ENCODE peak calls at places on chromosomes 2 and 18, in four cellular contexts. T is body of pancreas, F is prostate gland, A is tibial nerve. B is an unnamed sample.

GRCh38 chr2:8502316-8502715 is 179.5 kb upstream of the ID2 start:
- DNase-seq in T (no peak), F (no peak), A (no peak), B (no peak)

GRCh38 chr2:203340791-203341487 is 12.7 kb downstream of the ABI2 start:
- DNase-seq in F (peak), A (no peak), T (no peak), B (peak)

GRCh38 chr2:227370791-227371312 is 8.3 kb downstream of the TM4SF20 start:
- DNase-seq in T (peak), F (no peak), A (peak), B (no peak)

GRCh38 chr2:69734040-69734611 is 7.8 kb upstream of the ANXA4 start:
- DNase-seq in T (no peak), F (no peak), A (no peak), B (no peak)

GRCh38 chr2:171389780-171390179 is 44.0 kb downstream of the METTL8 start:
- DNase-seq in A (no peak), F (no peak), T (no peak), B (no peak)

GRCh38 chr2:134169788-134170187 is 84.1 kb upstream of the MGAT5 start:
- DNase-seq in T (no peak), A (no peak), F (no peak), B (no peak)

GRCh38 chr2:142873850-142874287 is 3.6 kb upstream of the KYNU start:
- DNase-seq in F (no peak), T (no peak), A (no peak), B (no peak)

GRCh38 chr2:65395621-65396347 is 36.6 kb downstream of the SPRED2 start:
- DNase-seq in A (no peak), F (no peak), T (no peak), B (no peak)

GRCh38 chr2:69559696-69560482 is 83.7 kb downstream of the AAK1 start:
- DNase-seq in T (peak), A (no peak), F (no peak), B (no peak)

GRCh38 chr2:43812005-43812404 is 26.6 kb downstream of the ABCG5 start:
- DNase-seq in T (no peak), A (no peak), F (no peak), B (no peak)

GRCh38 chr2:229084467-229084866 is 186.6 kb downstream of the PID1 start:
- DNase-seq in T (no peak), F (no peak), A (no peak), B (no peak)

GRCh38 chr2:218006741-218007140 is 3.9 kb upstream of the TNS1 start:
- DNase-seq in F (no peak), A (no peak), T (no peak), B (no peak)

GRCh38 chr2:21038403-21039073 is 5.3 kb downstream of the APOB start:
- DNase-seq in T (no peak), F (no peak), A (no peak), B (no peak)

GRCh38 chr2:220143336-220143735 is 515.9 kb downstream of the SLC4A3 start:
- DNase-seq in T (no peak), A (no peak), F (no peak), B (peak)

GRCh38 chr2:163593941-163594340 is 141.9 kb downstream of the FIGN start:
- DNase-seq in T (no peak), F (no peak), A (no peak), B (no peak)

GRCh38 chr2:195656131-195656858 is 731 bp upstream of the SLC39A10 start:
- DNase-seq in A (peak), T (no peak), F (peak), B (no peak)

GRCh38 chr2:163182764-163183354 is 344.3 kb upstream of the KCNH7 start:
- DNase-seq in T (no peak), F (no peak), A (no peak), B (no peak)

GRCh38 chr2:26126091-26126490 is 46.8 kb upstream of the GAREM2 start:
- DNase-seq in T (no peak), F (no peak), A (no peak), B (no peak)

GRCh38 chr2:67145851-67146250 is 251.3 kb upstream of the ETAA1 start:
- DNase-seq in T (no peak), A (no peak), F (no peak), B (no peak)

GRCh38 chr2:14137643-14138042 is 494.9 kb upstream of the LRATD1 start:
- DNase-seq in A (no peak), F (no peak), T (peak), B (no peak)

GRCh38 chr2:26585966-26586365 is 55.2 kb downstream of the CIB4 start:
- DNase-seq in F (no peak), T (no peak), A (no peak), B (no peak)

GRCh38 chr2:205975082-205975949 is 110.7 kb downstream of the INO80D start:
- DNase-seq in A (no peak), F (peak), T (peak), B (no peak)

GRCh38 chr2:240134466-240134865 is 1.6 kb downstream of the COPS9 start:
- DNase-seq in A (no peak), T (no peak), F (no peak), B (no peak)

GRCh38 chr2:38277245-38278119 is 99.6 kb downstream of the ATL2 start:
- DNase-seq in F (no peak), T (no peak), A (no peak), B (no peak)

GRCh38 chr18:78650926-78651325 is 328.7 kb upstream of the SALL3 start:
- DNase-seq in A (no peak), F (no peak), T (no peak), B (no peak)

GRCh38 chr2:171056307-171056706 is 104.4 kb downstream of the TLK1 start:
- DNase-seq in T (no peak), F (no peak), A (no peak), B (no peak)

GRCh38 chr2:18247282-18248110 is 313.0 kb downstream of the RDH14 start:
- DNase-seq in A (no peak), F (no peak), T (no peak), B (no peak)

GRCh38 chr2:231523451-231524266 is 6.6 kb downstream of the NMUR1 start:
- DNase-seq in A (no peak), T (no peak), F (no peak), B (no peak)

GRCh38 chr2:233418761-233419625 is 64.7 kb downstream of the DGKD start:
- DNase-seq in T (no peak), F (no peak), A (no peak), B (no peak)
- TF ChIP-seq POLR2A in T (no peak), F (no peak), A (no peak), B (no peak)

GRCh38 chr2:130389363-130389762 is 33.5 kb downstream of the PTPN18 start:
- DNase-seq in F (no peak), A (no peak), T (no peak), B (no peak)

GRCh38 chr2:130390460-130391057 is 34.7 kb downstream of the PTPN18 start:
- DNase-seq in F (peak), A (no peak), T (peak), B (no peak)

GRCh38 chr2:130389783-130390182 is 33.9 kb downstream of the PTPN18 start:
- DNase-seq in A (no peak), F (no peak), T (no peak), B (no peak)

GRCh38 chr2:130391872-130392670 is 36.2 kb downstream of the PTPN18 start:
- DNase-seq in T (peak), F (no peak), A (no peak), B (no peak)

DNA sequence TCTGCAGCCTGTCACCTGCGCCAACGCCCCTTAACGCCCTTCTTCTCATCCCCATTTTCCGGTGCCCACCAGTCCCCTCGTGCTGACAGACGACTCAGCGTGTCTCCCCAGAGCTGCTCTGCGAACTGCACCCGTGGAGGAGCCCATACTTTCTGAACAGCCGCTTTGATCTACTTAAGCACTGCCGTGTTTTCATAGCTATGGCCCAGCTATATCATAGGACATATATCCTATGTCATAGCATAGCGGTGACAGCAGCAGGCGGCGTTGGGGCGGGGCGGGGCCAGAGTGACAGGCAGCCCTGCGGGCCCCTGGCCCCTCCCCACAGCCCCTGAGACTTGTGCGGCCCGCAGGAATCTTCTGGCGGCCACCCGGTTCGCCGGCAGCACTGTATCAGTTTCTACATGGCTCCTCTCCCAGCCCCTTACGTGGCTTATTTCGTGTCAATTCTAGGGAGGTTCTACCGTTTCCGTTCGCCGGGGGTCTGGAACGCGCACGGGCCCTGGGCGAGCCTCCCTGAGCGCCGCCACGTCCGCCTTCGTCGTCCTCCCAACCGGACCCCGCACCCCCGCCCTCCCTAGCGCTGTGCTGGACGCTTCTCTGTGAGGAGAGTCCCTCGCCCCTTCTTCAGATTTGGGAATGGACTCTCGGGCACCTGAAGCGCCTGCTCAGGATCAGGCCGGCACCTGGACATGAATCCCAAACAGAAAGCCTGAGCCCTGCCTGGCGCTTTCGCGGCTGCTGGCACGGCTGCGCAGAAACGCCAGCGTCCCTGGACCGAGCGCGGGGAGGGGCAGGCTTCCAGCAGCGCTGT is 35.4 kb downstream of the PTPN18 start:
- DNase-seq in F (peak), A (peak), T (peak), B (peak)
- TF ChIP-seq POLR2A in F (peak), A (no peak), T (peak), B (peak)

GRCh38 chr2:30252723-30253688 is 21.7 kb downstream of the LBH start:
- DNase-seq in A (no peak), T (peak), F (peak), B (no peak)
- TF ChIP-seq POLR2A in A (no peak), T (peak), F (no peak), B (no peak)

GRCh38 chr2:119759451-119760236 is at the start of gene PTPN4:
- DNase-seq in T (peak), F (peak), A (peak), B (peak)
- TF ChIP-seq POLR2A in T (peak), F (peak), A (peak), B (peak)

GRCh38 chr2:70888925-70889715 is 46.6 kb upstream of the ATP6V1B1 start:
- DNase-seq in F (no peak), A (no peak), T (peak), B (no peak)

GRCh38 chr2:70887550-70888229 is 48.0 kb upstream of the ATP6V1B1 start:
- DNase-seq in F (no peak), T (peak), A (no peak), B (no peak)

GRCh38 chr2:70888389-70888924 is 47.2 kb upstream of the ATP6V1B1 start:
- DNase-seq in A (no peak), T (no peak), F (no peak), B (no peak)

GRCh38 chr2:70887208-70887549 is 48.5 kb upstream of the ATP6V1B1 start:
- DNase-seq in A (no peak), F (no peak), T (no peak), B (no peak)

DNA sequence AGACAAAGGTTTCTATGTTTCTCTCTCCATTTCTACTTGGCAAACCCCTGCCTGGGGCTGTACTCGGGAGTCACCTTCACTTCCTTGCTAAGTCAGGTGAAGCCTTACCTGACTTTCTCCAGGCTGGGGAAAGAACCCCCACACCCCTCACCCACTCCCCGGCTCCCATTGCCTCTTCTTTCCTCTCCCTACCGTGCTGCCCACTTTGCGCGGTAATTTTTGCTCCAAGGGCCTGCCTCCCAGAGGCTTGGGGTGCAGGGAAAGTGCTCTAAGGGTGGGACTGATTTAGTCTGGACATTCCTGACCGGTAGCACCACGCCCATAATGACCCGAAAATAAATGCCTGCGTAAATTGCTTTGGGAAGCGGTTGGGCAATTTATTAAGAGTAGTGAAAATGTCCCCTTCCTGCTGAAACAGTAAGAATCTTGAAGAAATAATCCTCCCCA is 49.1 kb upstream of the ATP6V1B1 start:
- DNase-seq in T (no peak), F (no peak), A (no peak), B (no peak)
- TF ChIP-seq POLR2A in T (no peak), F (no peak), A (no peak), B (no peak)

DNA sequence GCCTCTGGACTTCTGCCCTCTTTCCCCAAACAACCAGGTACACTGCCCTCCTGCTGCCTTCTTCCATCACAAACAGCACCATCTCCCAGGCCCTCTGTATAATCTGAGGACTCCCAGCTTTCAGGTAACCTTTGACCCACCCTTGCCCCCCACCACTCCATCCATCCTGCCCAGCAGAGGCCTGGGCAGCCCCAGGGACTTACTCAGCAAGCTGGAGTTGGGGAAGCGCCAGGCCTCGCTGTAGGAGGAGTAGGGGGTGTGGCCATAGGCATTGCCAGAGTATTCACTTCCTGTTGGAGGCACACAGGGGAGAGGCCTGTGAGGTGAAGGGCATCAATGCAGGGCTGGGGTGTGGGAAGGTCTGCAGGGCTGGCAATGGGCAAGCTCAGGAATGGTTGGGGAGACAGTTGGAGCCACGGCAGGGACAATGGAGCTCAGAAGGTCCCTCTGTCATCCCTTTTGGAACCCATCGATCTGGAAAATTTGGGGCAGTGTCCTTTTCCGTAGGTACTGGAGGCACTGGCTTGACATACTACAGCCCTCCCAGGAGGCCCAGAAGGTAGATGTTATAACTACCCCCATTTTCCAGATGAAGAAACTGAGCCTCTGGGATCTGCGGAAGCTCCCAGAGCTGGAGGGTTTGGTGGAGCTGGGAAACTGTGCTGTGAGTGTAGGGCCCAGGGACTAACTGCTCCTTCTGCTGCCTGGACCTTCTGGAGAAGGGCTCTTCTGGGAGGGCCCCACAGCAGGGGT is 46.3 kb downstream of the PSD4 start:
- DNase-seq in F (no peak), T (peak), A (peak), B (peak)
- TF ChIP-seq POLR2A in F (no peak), T (no peak), A (no peak), B (peak)

GRCh38 chr18:54389143-54389505 is 31.4 kb downstream of the C18orf54 start:
- DNase-seq in T (no peak), F (no peak), A (no peak), B (no peak)

GRCh38 chr18:54390838-54391237 is 33.1 kb downstream of the C18orf54 start:
- DNase-seq in T (no peak), F (no peak), A (no peak), B (no peak)

GRCh38 chr18:54387631-54388030 is 29.9 kb downstream of the C18orf54 start:
- DNase-seq in F (no peak), T (no peak), A (no peak), B (peak)

GRCh38 chr18:54386043-54386442 is 28.3 kb downstream of the C18orf54 start:
- DNase-seq in F (no peak), A (no peak), T (no peak), B (no peak)

GRCh38 chr18:54388203-54389142 is 30.8 kb downstream of the C18orf54 start:
- DNase-seq in T (peak), F (no peak), A (no peak), B (peak)
- TF ChIP-seq POLR2A in T (no peak), F (no peak), A (no peak), B (no peak)

GRCh38 chr2:190977505-190977904 is 36.5 kb downstream of the STAT1 start:
- DNase-seq in F (no peak), T (no peak), A (no peak), B (no peak)
- TF ChIP-seq POLR2A in F (no peak), T (no peak), A (no peak), B (no peak)

B was measured in H54.